ENCODE peak calls at places on chromosomes 2 and 18, in six cellular contexts. S is BE2C, I is Panc1, F is fibroblast of lung, P is endodermal cell, N is cardiac muscle cell. U is an unnamed sample.

GRCh38 chr2:19669126-19669525 is 232.7 kb downstream of the TTC32 start:
- DNase-seq in S (no peak), I (no peak), F (no peak), P (peak), N (no peak), U (no peak)

GRCh38 chr2:108363900-108364225 is 13.9 kb upstream of the SULT1C4 start:
- DNase-seq in S (no peak), I (no peak), F (no peak), P (no peak), N (no peak), U (no peak)

GRCh38 chr2:119106301-119106897 is 52.2 kb downstream of the C1QL2 start:
- DNase-seq in S (no peak), I (no peak), F (peak), P (peak), N (peak), U (no peak)

GRCh38 chr2:72999729-73000725 is 71.5 kb downstream of the SFXN5 start:
- DNase-seq in S (no peak), I (no peak), F (peak), P (peak), N (peak), U (no peak)

GRCh38 chr2:191247381-191248057 is 2.3 kb downstream of the MYO1B start:
- DNase-seq in S (peak), I (no peak), F (peak), P (no peak), N (peak), U (no peak)

GRCh38 chr2:197705912-197706838 is 1.0 kb downstream of the MARS2 start:
- DNase-seq in S (peak), I (no peak), F (peak), P (peak), N (no peak), U (peak)

GRCh38 chr2:88753833-88754584 is 62.5 kb downstream of the RPIA start:
- DNase-seq in S (no peak), I (no peak), F (peak), P (no peak), N (peak), U (no peak)

GRCh38 chr2:46335404-46335965 is 38.3 kb downstream of the EPAS1 start:
- DNase-seq in S (no peak), I (no peak), F (peak), P (peak), N (peak), U (no peak)

GRCh38 chr18:63292844-63293683 is 26.5 kb downstream of the BCL2 start:
- DNase-seq in S (no peak), I (no peak), F (no peak), P (no peak), N (no peak), U (no peak)

GRCh38 chr2:210428415-210429179 is 48.0 kb downstream of the LANCL1 start:
- DNase-seq in S (no peak), I (no peak), F (peak), P (no peak), N (peak), U (no peak)

GRCh38 chr2:158519481-158519880 is 62.7 kb downstream of the PKP4 start:
- DNase-seq in S (no peak), I (no peak), F (no peak), P (no peak), N (peak), U (no peak)

GRCh38 chr2:110674620-110675555 is 3.0 kb downstream of the BUB1 start:
- DNase-seq in S (no peak), I (peak), F (peak), P (peak), N (peak), U (no peak)

GRCh38 chr2:108477062-108477461 is 28.1 kb downstream of the GCC2 start:
- DNase-seq in S (no peak), I (no peak), F (no peak), P (no peak), N (no peak), U (no peak)

GRCh38 chr18:67509711-67510110 is 6.8 kb downstream of the DSEL start:
- DNase-seq in S (peak), I (no peak), F (peak), P (no peak), N (peak), U (no peak)

GRCh38 chr2:63589148-63589972 is 597 bp downstream of the MDH1 start:
- DNase-seq in S (no peak), I (no peak), F (no peak), P (no peak), N (no peak), U (no peak)

DNA sequence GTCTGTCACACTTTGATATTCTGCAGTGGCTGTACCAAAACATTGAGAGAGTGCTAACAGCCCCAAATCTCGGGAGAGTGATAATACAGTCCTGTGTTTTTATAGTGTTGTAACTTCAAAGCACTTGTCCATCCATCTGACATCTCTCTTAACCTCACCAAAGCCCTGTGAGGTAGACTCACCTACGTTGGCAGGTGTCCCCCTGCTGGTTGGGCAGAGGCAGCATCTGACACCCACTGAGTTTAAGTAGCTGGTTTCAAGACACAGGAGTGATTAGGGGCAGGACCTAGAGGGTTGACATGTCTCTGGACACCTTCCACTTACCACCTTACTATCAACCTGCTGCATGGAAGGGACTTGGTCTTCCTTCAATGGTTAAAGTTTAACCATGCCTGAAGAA is 22.9 kb downstream of the COLEC12 start:
- DNase-seq in S (no peak), I (no peak), F (no peak), P (no peak), N (no peak), U (no peak)
- TF ChIP-seq CTCF in S (peak), I (peak), F (no peak), P (peak), N (peak), U (peak)

DNA sequence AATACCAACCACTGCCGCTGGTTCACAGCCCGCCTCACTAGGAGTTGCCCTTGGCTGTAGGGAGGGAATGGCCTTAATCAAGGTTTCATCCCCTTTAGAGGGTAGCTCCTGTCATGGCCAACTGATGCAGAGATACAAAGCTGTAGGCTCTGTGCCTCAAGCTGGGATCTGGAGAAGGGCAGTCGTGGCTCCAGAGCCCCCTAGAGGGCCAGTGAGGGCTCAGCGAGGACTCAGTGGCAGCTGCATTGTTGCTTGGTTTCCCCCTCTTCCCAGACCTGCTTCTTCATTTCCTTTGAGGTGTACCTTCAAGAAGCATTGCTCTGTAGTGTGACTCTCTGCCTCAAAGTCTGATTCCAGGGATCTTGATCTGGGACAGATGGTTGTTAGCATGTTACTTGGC is 302.1 kb downstream of the LPIN1 start:
- DNase-seq in S (peak), I (no peak), F (no peak), P (peak), N (no peak), U (no peak)
- TF ChIP-seq CTCF in S (peak), I (peak), F (no peak), P (peak), N (peak), U (no peak)

GRCh38 chr2:142875642-142876041 is 1.8 kb upstream of the KYNU start:
- DNase-seq in S (no peak), I (no peak), F (no peak), P (no peak), N (no peak), U (no peak)

GRCh38 chr2:142876423-142876822 is 1.0 kb upstream of the KYNU start:
- DNase-seq in S (no peak), I (no peak), F (peak), P (no peak), N (no peak), U (no peak)

GRCh38 chr2:142878061-142878741 is 737 bp downstream of the KYNU start:
- DNase-seq in S (no peak), I (no peak), F (no peak), P (no peak), N (no peak), U (no peak)

GRCh38 chr2:142879191-142879590 is 1.7 kb downstream of the KYNU start:
- DNase-seq in S (no peak), I (no peak), F (no peak), P (no peak), N (no peak), U (no peak)

DNA sequence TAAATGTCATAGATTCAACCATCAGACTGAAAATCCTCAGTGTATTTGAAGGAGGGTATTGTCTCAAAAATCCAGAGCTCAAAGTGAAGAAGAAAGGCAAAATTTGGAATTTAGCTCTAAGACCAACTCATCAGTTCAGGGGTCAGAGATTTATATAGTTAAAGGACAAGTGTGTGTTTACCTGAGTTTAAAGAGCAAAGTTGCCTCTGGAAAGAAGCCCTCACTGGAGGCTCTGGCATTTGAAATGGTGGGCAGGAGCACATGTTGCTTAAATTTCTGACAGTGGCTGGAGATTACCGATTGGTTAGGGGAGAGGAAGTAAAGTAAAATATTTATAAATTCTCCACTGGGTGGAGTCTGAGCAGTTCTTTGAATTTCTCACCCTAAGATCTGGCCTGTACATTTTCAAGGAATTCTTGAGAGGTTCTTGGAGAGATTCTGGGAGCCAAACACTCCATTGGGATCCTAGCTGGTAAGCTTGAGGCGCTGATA is at the start of gene KYNU:
- DNase-seq in S (no peak), I (no peak), F (peak), P (no peak), N (peak), U (no peak)
- TF ChIP-seq CTCF in S (no peak), I (no peak), F (peak), P (no peak), N (no peak), U (no peak)

GRCh38 chr18:75173125-75173432 is 35.9 kb downstream of the PTGR3 start:
- DNase-seq in S (no peak), I (no peak), F (peak), P (peak), N (peak), U (no peak)
- TF ChIP-seq CTCF in S (peak), I (no peak), F (no peak), P (peak), N (no peak), U (no peak)

GRCh38 chr18:37425182-37425581 is 140.4 kb downstream of the CELF4 start:
- DNase-seq in S (no peak), I (no peak), F (no peak), P (no peak), N (no peak), U (no peak)

GRCh38 chr18:37422116-37422515 is 143.5 kb downstream of the CELF4 start:
- DNase-seq in S (no peak), I (no peak), F (no peak), P (no peak), N (no peak), U (no peak)

GRCh38 chr18:37421349-37422080 is 144.1 kb downstream of the CELF4 start:
- DNase-seq in S (no peak), I (no peak), F (no peak), P (no peak), N (no peak), U (no peak)

GRCh38 chr18:37426536-37427080 is 139.0 kb downstream of the CELF4 start:
- DNase-seq in S (no peak), I (no peak), F (no peak), P (no peak), N (no peak), U (no peak)

DNA sequence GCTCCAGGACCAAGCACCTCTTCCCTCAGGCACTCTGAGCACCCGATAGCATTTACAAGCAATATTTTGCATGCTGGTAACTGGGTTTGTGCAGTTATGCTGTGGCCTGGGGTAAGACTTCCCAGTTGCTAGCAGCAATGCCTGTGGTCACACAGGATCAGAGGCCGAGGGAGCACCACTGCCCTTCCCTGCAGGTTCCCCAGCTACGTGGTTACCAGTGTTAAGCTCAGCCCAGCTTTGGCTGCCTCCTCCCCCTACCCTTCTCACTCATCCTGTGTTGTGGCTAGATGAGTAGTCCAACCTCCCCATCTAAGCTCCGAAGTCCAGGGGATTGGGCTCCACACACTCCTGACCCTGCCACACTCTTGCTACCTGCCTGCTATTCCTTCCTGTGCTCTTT is 141.1 kb downstream of the CELF4 start:
- DNase-seq in S (no peak), I (no peak), F (no peak), P (no peak), N (no peak), U (no peak)
- TF ChIP-seq CTCF in S (no peak), I (no peak), F (no peak), P (no peak), N (no peak), U (no peak)

DNA sequence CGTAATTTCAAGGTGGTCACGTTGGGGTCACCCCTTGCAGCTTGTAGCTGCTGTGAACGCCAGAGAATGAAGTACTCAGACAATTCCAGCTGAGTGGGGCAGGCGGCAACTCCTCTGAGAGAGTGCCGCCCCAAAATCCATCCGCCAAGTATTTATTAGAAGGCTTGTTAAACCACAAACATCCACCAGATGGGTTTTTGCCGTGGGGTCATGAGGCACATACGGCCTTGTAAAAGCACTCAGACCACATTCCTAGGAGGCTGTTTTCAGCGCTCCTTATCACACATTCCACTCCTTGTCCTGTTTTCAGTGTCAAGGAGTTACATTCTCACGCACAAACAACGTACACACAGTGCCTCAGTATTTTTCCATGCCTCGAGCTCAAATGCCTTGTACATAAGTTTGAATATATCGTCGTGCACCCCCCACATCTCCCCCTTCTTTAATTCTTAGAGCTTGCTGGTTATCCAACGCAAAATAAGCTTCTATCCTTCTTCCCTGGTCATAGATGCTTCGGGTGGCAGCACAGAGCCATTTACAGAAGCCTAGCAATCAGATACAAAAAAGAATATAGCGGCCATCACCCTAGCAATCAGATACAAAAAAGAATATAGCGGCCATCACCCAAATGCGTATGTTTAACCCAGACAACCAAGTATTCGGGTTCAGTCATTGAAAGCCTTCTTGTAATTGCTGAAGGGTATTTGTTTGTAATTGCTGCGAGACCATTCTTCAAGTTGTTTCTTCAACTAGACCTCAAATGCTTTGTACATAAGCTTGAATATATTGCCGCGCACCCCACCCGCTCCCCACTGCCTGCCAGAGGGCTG is 7.3 kb downstream of the ALPP start:
- DNase-seq in S (no peak), I (no peak), F (peak), P (no peak), N (peak), U (no peak)
- TF ChIP-seq CTCF in S (no peak), I (no peak), F (no peak), P (peak), N (no peak), U (no peak)

GRCh38 chr18:11570073-11570588 is 39.3 kb upstream of the SLC35G4 start:
- DNase-seq in S (no peak), I (no peak), F (no peak), P (peak), N (no peak), U (no peak)

GRCh38 chr18:11567391-11567790 is 42.0 kb upstream of the SLC35G4 start:
- DNase-seq in S (no peak), I (no peak), F (no peak), P (peak), N (no peak), U (no peak)

GRCh38 chr18:11572201-11572600 is 37.2 kb upstream of the SLC35G4 start:
- DNase-seq in S (no peak), I (no peak), F (no peak), P (peak), N (no peak), U (peak)

GRCh38 chr18:11574545-11574944 is 34.9 kb upstream of the SLC35G4 start:
- DNase-seq in S (no peak), I (no peak), F (no peak), P (no peak), N (no peak), U (no peak)

DNA sequence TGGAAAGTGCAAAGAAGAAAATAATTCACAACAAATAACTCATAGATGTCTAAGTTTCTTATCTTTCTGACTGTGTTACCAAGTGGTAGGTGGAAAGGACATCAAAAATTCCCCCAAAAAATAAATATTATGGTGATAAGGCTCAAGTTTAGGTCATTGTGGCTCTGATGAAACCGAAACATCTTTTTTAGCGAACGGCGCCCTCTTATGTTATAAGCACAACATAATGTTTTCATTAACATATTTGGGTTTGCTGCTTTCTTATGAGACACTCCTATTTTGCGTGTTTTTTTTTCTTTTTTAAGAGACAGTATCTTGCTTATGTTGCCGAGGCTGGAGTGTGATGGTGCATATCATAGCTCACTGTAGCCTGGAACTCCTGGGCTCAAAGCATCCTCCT is 38.6 kb upstream of the SLC35G4 start:
- DNase-seq in S (no peak), I (no peak), F (peak), P (peak), N (peak), U (no peak)
- TF ChIP-seq CTCF in S (peak), I (peak), F (peak), P (peak), N (peak), U (peak)

GRCh38 chr18:47545613-47546012 is 294.2 kb upstream of the SKOR2 start:
- DNase-seq in S (no peak), I (no peak), F (no peak), P (peak), N (no peak), U (no peak)
- TF ChIP-seq CTCF in S (no peak), I (no peak), F (no peak), P (peak), N (no peak), U (no peak)

DNA sequence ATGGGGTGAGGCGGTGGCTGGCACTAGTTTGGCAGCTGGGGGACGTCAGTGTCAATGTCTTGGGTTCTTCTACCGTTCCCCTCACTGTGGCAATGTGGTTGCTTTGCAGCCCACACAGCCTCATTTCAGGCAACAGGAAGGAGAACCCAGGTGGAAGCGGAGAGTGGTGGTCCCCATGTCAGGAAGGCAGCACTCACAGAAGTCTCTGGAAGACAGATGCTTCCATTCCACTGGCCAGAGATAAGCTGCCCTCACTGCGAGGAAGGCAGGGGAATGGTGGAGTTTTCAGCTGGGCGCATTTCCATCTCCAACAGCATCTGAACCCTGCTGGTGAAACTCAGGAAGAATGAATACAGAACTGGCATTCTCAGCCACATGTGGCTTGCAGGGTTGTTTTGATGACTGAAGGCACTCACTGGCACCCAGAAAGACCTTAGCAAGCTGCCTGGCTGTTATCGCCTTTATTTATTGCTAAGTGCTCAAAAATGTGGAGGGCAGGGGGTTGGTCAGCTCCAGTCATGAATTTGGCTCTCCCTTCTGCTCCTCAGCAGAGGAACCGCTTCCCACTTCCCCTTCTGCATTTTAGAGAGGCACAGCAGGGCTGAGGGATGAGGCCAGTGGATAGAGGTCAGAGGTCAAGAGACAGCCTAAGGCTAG is 19.4 kb downstream of the KCNIP3 start:
- DNase-seq in S (no peak), I (no peak), F (peak), P (no peak), N (peak), U (no peak)
- TF ChIP-seq CTCF in S (no peak), I (no peak), F (no peak), P (no peak), N (no peak), U (no peak)

U was measured in glutamatergic neuron.